ENCODE peak calls at places on chromosomes 12 and 14, in seven cellular contexts. D, L, A, K, C, B and F are unnamed samples.

GRCh38 chr14:69270795-69271708 is 11.1 kb downstream of the GALNT16 start:
- DNase-seq in K (no peak), C (no peak), B (no peak), D (no peak), A (no peak), L (no peak), F (no peak)

GRCh38 chr14:51929920-51930682 is 59.2 kb upstream of the RTRAF start:
- DNase-seq in C (no peak), K (no peak), A (no peak), B (no peak), L (no peak), D (no peak), F (no peak)

GRCh38 chr12:27822076-27822712 is 42.2 kb upstream of the MANSC4 start:
- DNase-seq in C (no peak), D (no peak), B (no peak), A (peak), K (peak), L (no peak), F (no peak)

GRCh38 chr14:64772394-64772950 is 68.2 kb downstream of the PLEKHG3 start:
- DNase-seq in C (no peak), D (peak), K (no peak), B (no peak), L (peak), A (no peak), F (no peak)

GRCh38 chr14:69263364-69263763 is 3.4 kb downstream of the GALNT16 start:
- DNase-seq in A (no peak), L (no peak), K (peak), D (no peak), C (no peak), B (no peak), F (peak)

GRCh38 chr12:4274960-4275868 is 1.7 kb downstream of the CCND2 start:
- DNase-seq in L (peak), K (peak), B (peak), D (no peak), A (no peak), C (no peak), F (no peak)

GRCh38 chr12:101566318-101566717 is 28.5 kb upstream of the MYBPC1 start:
- DNase-seq in B (no peak), D (no peak), C (no peak), L (peak), K (peak), A (no peak), F (no peak)

GRCh38 chr12:26109343-26109841 is 15.4 kb downstream of the BHLHE41 start:
- DNase-seq in C (peak), L (no peak), K (peak), A (no peak), B (no peak), D (no peak), F (no peak)

GRCh38 chr14:62604524-62604923 is 440.7 kb downstream of the KCNH5 start:
- DNase-seq in D (no peak), L (no peak), B (no peak), K (no peak), C (no peak), A (no peak), F (no peak)

GRCh38 chr12:57816855-57817151 is 1.7 kb downstream of the AVIL start:
- DNase-seq in L (no peak), C (no peak), B (no peak), A (no peak), D (peak), K (peak), F (no peak)

GRCh38 chr14:24710403-24711063 is 76.5 kb upstream of the GZMB start:
- DNase-seq in D (peak), K (peak), L (peak), B (peak), A (peak), C (no peak), F (peak)

GRCh38 chr12:107684029-107684790 is 1.4 kb upstream of the PWP1 start:
- DNase-seq in L (no peak), K (peak), A (no peak), B (no peak), D (no peak), C (no peak), F (no peak)

GRCh38 chr12:49538740-49539403 is at the start of gene KCNH3:
- DNase-seq in B (peak), K (peak), A (peak), L (peak), C (peak), D (peak), F (peak)

GRCh38 chr14:28298156-28298555 is 468.4 kb upstream of the FOXG1 start:
- DNase-seq in K (peak), C (no peak), A (no peak), D (no peak), B (no peak), L (no peak), F (no peak)

GRCh38 chr14:102910442-102910841 is 12.0 kb upstream of the AMN start:
- DNase-seq in L (peak), C (no peak), K (no peak), D (no peak), A (no peak), B (no peak), F (no peak)

GRCh38 chr12:116391501-116391900 is 114.0 kb upstream of the MED13L start:
- DNase-seq in B (no peak), K (no peak), C (no peak), L (no peak), A (no peak), D (no peak), F (no peak)

GRCh38 chr14:69827560-69827959 is 30.5 kb upstream of the SLC10A1 start:
- DNase-seq in K (no peak), A (no peak), C (no peak), D (peak), L (no peak), B (no peak), F (no peak)

GRCh38 chr12:128818065-128819022 is 5.4 kb downstream of the SLC15A4 start:
- DNase-seq in C (no peak), D (no peak), K (peak), B (no peak), L (no peak), A (no peak), F (no peak)

GRCh38 chr12:31967569-31967968 is 8.4 kb downstream of the RESF1 start:
- DNase-seq in D (no peak), K (no peak), C (no peak), B (no peak), A (no peak), L (peak), F (no peak)

GRCh38 chr14:92635031-92635430 is 113.4 kb downstream of the LGMN start:
- DNase-seq in C (no peak), D (no peak), K (no peak), A (no peak), L (no peak), B (no peak), F (no peak)

GRCh38 chr14:101721951-101722661 is 39.4 kb upstream of the PPP2R5C start:
- DNase-seq in D (no peak), A (peak), K (peak), L (peak), B (no peak), C (no peak), F (no peak)

GRCh38 chr12:96134200-96134599 is 60.0 kb upstream of the ELK3 start:
- DNase-seq in A (no peak), K (no peak), D (no peak), C (no peak), L (no peak), B (no peak), F (no peak)

GRCh38 chr12:127785535-127785934 is 481.4 kb upstream of the TMEM132C start:
- DNase-seq in L (no peak), C (no peak), K (peak), B (no peak), A (no peak), D (no peak), F (peak)

GRCh38 chr14:103734081-103734888 is 18.7 kb downstream of the ZFYVE21 start:
- DNase-seq in A (no peak), B (no peak), L (peak), D (no peak), K (no peak), C (no peak), F (no peak)

GRCh38 chr12:127286281-127286680 is 980.7 kb upstream of the TMEM132C start:
- DNase-seq in D (no peak), A (no peak), K (no peak), L (no peak), B (no peak), C (no peak), F (no peak)

GRCh38 chr14:64844272-64844671 is 35.4 kb downstream of the SPTB start:
- DNase-seq in A (no peak), L (no peak), B (no peak), C (no peak), K (no peak), D (no peak), F (no peak)